ENCODE peak calls at places on chromosomes 5 and 9, in seven cellular contexts. U is K562, Z is osteoblast, N is epithelial cell of esophagus, K is T-helper 2 cell, S is endothelial cell of umbilical vein, A is lower lobe of right lung. R is an unnamed sample.

GRCh38 chr9:26181836-26182235 is 503.6 kb upstream of the TUSC1 start:
- DNase-seq in U (no peak), Z (no peak), N (peak), K (no peak), S (no peak), A (no peak), R (no peak)

GRCh38 chr5:135263022-135263668 is 135.9 kb downstream of the MACROH2A1 start:
- DNase-seq in U (no peak), Z (no peak), N (no peak), K (no peak), S (no peak), A (no peak), R (peak)

GRCh38 chr9:27429436-27429835 is 94.7 kb upstream of the IFNK start:
- DNase-seq in U (no peak), Z (no peak), N (no peak), K (no peak), S (no peak), A (no peak), R (no peak)

GRCh38 chr9:87573841-87574342 is 76.2 kb downstream of the DAPK1 start:
- DNase-seq in U (no peak), Z (peak), N (no peak), K (no peak), S (no peak), A (no peak), R (no peak)

GRCh38 chr9:105921057-105921721 is 226.8 kb downstream of the TMEM38B start:
- DNase-seq in U (no peak), Z (peak), N (no peak), K (no peak), S (no peak), A (no peak), R (no peak)

GRCh38 chr5:141870871-141871270 is 7.3 kb downstream of the PCDH1 start:
- DNase-seq in U (no peak), Z (peak), N (peak), K (no peak), S (peak), A (no peak), R (no peak)

GRCh38 chr5:320524-321232 is 836 bp upstream of the AHRR start:
- DNase-seq in U (no peak), Z (no peak), N (no peak), K (no peak), S (no peak), A (no peak), R (no peak)

GRCh38 chr9:86341007-86341491 is 13.2 kb downstream of the TUT7 start:
- DNase-seq in U (no peak), Z (no peak), N (no peak), K (no peak), S (no peak), A (no peak), R (no peak)